ENCODE peak calls at places on chromosome 21, in eight cellular contexts. Q, P, R, X, I, L, S and Z are unnamed samples.

GRCh38 chr21:45406801-45407628 is 2.0 kb downstream of the COL18A1 start:
- DNase-seq in Q (no peak), P (peak), R (no peak), X (no peak), I (peak), L (no peak), S (peak), Z (no peak)

GRCh38 chr21:31623664-31624063 is 35.8 kb upstream of the SOD1 start:
- DNase-seq in Q (no peak), P (no peak), R (no peak), X (no peak), I (no peak), L (peak), S (no peak), Z (no peak)

GRCh38 chr21:31110430-31110829 is 72.2 kb upstream of the KRTAP19-8 start:
- DNase-seq in Q (no peak), P (no peak), R (no peak), X (no peak), I (no peak), L (no peak), S (no peak), Z (no peak)

GRCh38 chr21:44701023-44701400 is 4.0 kb downstream of the KRTAP10-12 start:
- DNase-seq in Q (no peak), P (no peak), R (no peak), X (no peak), I (no peak), L (no peak), S (no peak), Z (no peak)

GRCh38 chr21:32135401-32136363 is 143.2 kb downstream of the MIS18A start:
- DNase-seq in Q (no peak), P (no peak), R (peak), X (peak), I (no peak), L (peak), S (no peak), Z (peak)

GRCh38 chr21:17813353-17813752 is 5.8 kb downstream of the C21orf91 start:
- DNase-seq in Q (no peak), P (no peak), R (peak), X (no peak), I (no peak), L (no peak), S (no peak), Z (no peak)

GRCh38 chr21:37168666-37169065 is 95.6 kb downstream of the TTC3 start:
- DNase-seq in Q (no peak), P (no peak), R (no peak), X (no peak), I (no peak), L (no peak), S (no peak), Z (no peak)

GRCh38 chr21:27511241-27511640 is 544.4 kb upstream of the ADAMTS5 start:
- DNase-seq in Q (no peak), P (no peak), R (no peak), X (no peak), I (no peak), L (no peak), S (no peak), Z (no peak)

GRCh38 chr21:44434936-44435635 is 20.2 kb upstream of the LRRC3 start:
- DNase-seq in Q (no peak), P (peak), R (no peak), X (no peak), I (no peak), L (no peak), S (peak), Z (no peak)

GRCh38 chr21:45091540-45092322 is 17.4 kb downstream of the ADARB1 start:
- DNase-seq in Q (no peak), P (no peak), R (peak), X (no peak), I (no peak), L (no peak), S (no peak), Z (peak)

GRCh38 chr21:34695434-34695833 is 26.6 kb downstream of the CLIC6 start:
- DNase-seq in Q (no peak), P (no peak), R (no peak), X (no peak), I (no peak), L (peak), S (no peak), Z (no peak)

GRCh38 chr21:35206141-35207125 is 157.3 kb upstream of the RUNX1 start:
- DNase-seq in Q (no peak), P (no peak), R (peak), X (peak), I (peak), L (peak), S (no peak), Z (no peak)

GRCh38 chr21:31656199-31657095 is 3.0 kb upstream of the SOD1 start:
- DNase-seq in Q (no peak), P (no peak), R (peak), X (no peak), I (no peak), L (no peak), S (no peak), Z (peak)

GRCh38 chr21:40863839-40864238 is 16.9 kb upstream of the DSCAM start:
- DNase-seq in Q (no peak), P (no peak), R (no peak), X (no peak), I (no peak), L (no peak), S (no peak), Z (no peak)

GRCh38 chr21:30152792-30153191 is 13.8 kb downstream of the CLDN17 start:
- DNase-seq in Q (no peak), P (no peak), R (no peak), X (peak), I (no peak), L (no peak), S (no peak), Z (no peak)

GRCh38 chr21:45579383-45580180 is 37.3 kb upstream of the SLC19A1 start:
- DNase-seq in Q (no peak), P (peak), R (no peak), X (no peak), I (no peak), L (no peak), S (peak), Z (no peak)

GRCh38 chr21:30058928-30059327 is 107.7 kb downstream of the CLDN17 start:
- DNase-seq in Q (no peak), P (no peak), R (no peak), X (peak), I (no peak), L (no peak), S (no peak), Z (no peak)

GRCh38 chr21:44989538-44989888 is 49.7 kb downstream of the SLX9 start:
- DNase-seq in Q (no peak), P (peak), R (peak), X (no peak), I (peak), L (no peak), S (peak), Z (peak)

GRCh38 chr21:36155603-36156338 is 853 bp upstream of the DOP1B start:
- DNase-seq in Q (no peak), P (peak), R (no peak), X (peak), I (no peak), L (no peak), S (peak), Z (no peak)

GRCh38 chr21:36902331-36902730 is 64.1 kb downstream of the HLCS start:
- DNase-seq in Q (no peak), P (no peak), R (no peak), X (no peak), I (no peak), L (no peak), S (no peak), Z (no peak)

GRCh38 chr21:45412491-45412890 is 7.5 kb downstream of the COL18A1 start:
- DNase-seq in Q (no peak), P (peak), R (no peak), X (no peak), I (no peak), L (no peak), S (no peak), Z (no peak)

GRCh38 chr21:46151261-46151988 is 4.0 kb downstream of the FTCD start:
- DNase-seq in Q (no peak), P (peak), R (no peak), X (no peak), I (peak), L (no peak), S (peak), Z (no peak)

GRCh38 chr21:46294647-46295176 is 8.6 kb downstream of the YBEY start:
- DNase-seq in Q (no peak), P (no peak), R (peak), X (peak), I (peak), L (peak), S (no peak), Z (peak)

GRCh38 chr21:42111470-42111743 is 40.3 kb downstream of the UMODL1 start:
- DNase-seq in Q (no peak), P (peak), R (no peak), X (no peak), I (no peak), L (no peak), S (no peak), Z (no peak)
- TF ChIP-seq CTCF in Q (no peak), P (no peak), R (no peak), X (no peak), I (no peak), L (no peak), S (no peak), Z (no peak)

GRCh38 chr21:38511662-38512243 is 13.5 kb upstream of the ERG start:
- DNase-seq in Q (no peak), P (no peak), R (no peak), X (no peak), I (no peak), L (no peak), S (no peak), Z (no peak)
- TF ChIP-seq CTCF in Q (no peak), P (no peak), R (no peak), X (no peak), I (no peak), L (no peak), S (no peak), Z (no peak)

DNA sequence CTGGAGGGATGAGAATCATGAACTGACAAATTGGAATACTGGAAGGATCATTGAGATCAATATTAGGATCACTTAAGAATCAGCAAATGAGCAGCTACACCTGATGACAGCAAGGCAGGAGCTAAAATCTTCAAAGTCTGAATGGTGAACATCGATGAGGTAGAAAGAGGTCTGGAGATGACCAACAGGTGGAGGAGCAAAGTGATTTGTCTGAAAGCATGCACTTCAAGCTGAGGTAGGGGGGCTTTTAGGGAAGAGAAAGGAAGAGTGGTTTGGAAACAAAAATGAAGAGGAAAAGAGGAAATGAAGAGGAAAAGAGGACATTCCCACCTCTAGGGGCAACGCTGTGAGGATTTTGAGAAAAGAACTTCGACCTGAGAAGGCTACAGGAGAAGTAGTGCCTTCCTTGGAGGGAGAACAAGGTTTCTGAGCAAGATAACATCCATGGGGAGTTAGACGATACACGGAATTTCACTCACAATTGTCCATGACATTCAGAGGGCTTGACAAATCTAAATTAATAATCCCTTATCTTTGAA is 79.0 kb downstream of the APP start:
- DNase-seq in Q (no peak), P (no peak), R (no peak), X (no peak), I (no peak), L (no peak), S (no peak), Z (no peak)
- TF ChIP-seq CTCF in Q (no peak), P (no peak), R (peak), X (no peak), I (no peak), L (no peak), S (no peak), Z (no peak)

GRCh38 chr21:33230518-33231324 is 983 bp downstream of the IFNAR2 start:
- DNase-seq in Q (peak), P (peak), R (peak), X (peak), I (peak), L (peak), S (peak), Z (peak)
- TF ChIP-seq CTCF in Q (peak), P (peak), R (peak), X (peak), I (peak), L (no peak), S (no peak), Z (peak)